ENCODE peak calls at places on chromosomes 1 and 21, in ten cellular contexts. K is upper lobe of right lung; L is mammary epithelial cell; E is CD8-positive, alpha-beta T cell; A is adrenal gland; W is hepatocyte; H is colonic mucosa; I is A549; O is mucosa of descending colon; Q is uterus. C is an unnamed sample.

GRCh38 chr1:29290414-29290980 is 54.2 kb downstream of the PTPRU start:
- DNase-seq in K (no peak), L (no peak), E (no peak), A (no peak), W (peak; percentile 58), H (no peak), I (no peak), O (no peak), Q (no peak), C (no peak)

GRCh38 chr1:112011231-112011630 is 21.8 kb upstream of the KCND3 start:
- DNase-seq in K (no peak), L (peak; percentile 74), E (no peak), A (peak; percentile 65), W (peak; percentile 32), H (peak; percentile 20), I (no peak), O (no peak), Q (peak; percentile 36), C (no peak)

GRCh38 chr1:56666112-56666608 is 21.0 kb downstream of the PRKAA2 start:
- DNase-seq in K (no peak), L (no peak), E (no peak), A (no peak), W (no peak), H (no peak), I (no peak), O (no peak), Q (no peak), C (no peak)

GRCh38 chr1:147384805-147385204 is 142.3 kb downstream of the CHD1L start:
- DNase-seq in K (no peak), L (no peak), E (no peak), A (no peak), W (no peak), H (no peak), I (no peak), O (no peak), Q (no peak), C (no peak)

GRCh38 chr1:15531003-15531402 is 4.4 kb downstream of the DNAJC16 start:
- DNase-seq in K (no peak), L (no peak), E (no peak), A (no peak), W (no peak), H (no peak), I (no peak), O (no peak), Q (no peak), C (no peak)

GRCh38 chr21:29487154-29487553 is 188.4 kb downstream of the BACH1 start:
- DNase-seq in K (no peak), L (no peak), E (no peak), A (no peak), W (no peak), H (no peak), I (no peak), O (no peak), Q (no peak), C (no peak)

GRCh38 chr1:168618887-168619286 is 42.5 kb downstream of the XCL1 start:
- DNase-seq in K (no peak), L (no peak), E (no peak), A (no peak), W (no peak), H (no peak), I (no peak), O (no peak), Q (no peak), C (no peak)

GRCh38 chr1:67634396-67634935 is 50.5 kb upstream of the GADD45A start:
- DNase-seq in K (no peak), L (no peak), E (no peak), A (no peak), W (no peak), H (no peak), I (no peak), O (no peak), Q (no peak), C (no peak)

GRCh38 chr1:86833461-86834215 is 80.3 kb downstream of the SELENOF start:
- DNase-seq in K (peak; percentile 70), L (peak; percentile 71), E (peak; percentile 53), A (peak; percentile 84), W (peak; percentile 91), H (peak; percentile 76), I (peak; percentile 60), O (no peak), Q (peak; percentile 66), C (peak; percentile 79)

GRCh38 chr1:48960304-48960703 is 183.6 kb upstream of the BEND5 start:
- DNase-seq in K (no peak), L (no peak), E (no peak), A (no peak), W (no peak), H (no peak), I (no peak), O (no peak), Q (no peak), C (no peak)

GRCh38 chr1:48953617-48954016 is 176.9 kb upstream of the BEND5 start:
- DNase-seq in K (no peak), L (no peak), E (no peak), A (no peak), W (no peak), H (no peak), I (no peak), O (no peak), Q (no peak), C (no peak)

DNA sequence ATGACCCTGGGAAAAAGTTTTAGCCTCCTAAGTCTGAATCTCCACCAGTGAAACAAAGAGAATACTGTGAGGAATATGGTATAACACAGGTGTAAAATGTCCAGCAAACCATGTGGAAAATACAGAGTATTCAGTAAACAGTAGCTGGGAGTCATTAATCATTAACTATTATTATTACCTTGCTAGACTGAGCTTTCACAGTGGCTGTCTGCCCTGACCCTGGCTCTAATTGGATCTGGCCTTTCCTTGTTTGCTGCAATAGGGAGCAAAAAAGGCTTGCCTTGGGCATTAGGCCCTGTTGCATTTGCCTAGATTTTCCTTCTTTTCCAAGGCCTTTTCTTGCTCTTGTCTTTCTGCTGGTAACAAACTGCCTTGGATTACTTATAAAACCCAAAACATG is 179.1 kb upstream of the BEND5 start:
- DNase-seq in K (no peak), L (no peak), E (no peak), A (no peak), W (peak; percentile 7), H (no peak), I (no peak), O (no peak), Q (no peak), C (no peak)
- H3K9me3 ChIP-seq in K (no peaks in the 10 kb centered on the region), L (no peaks in the 10 kb centered on the region), E (no peaks in the 10 kb centered on the region), A (no peaks in the 10 kb centered on the region), W (no peaks in the 10 kb centered on the region), H (no peaks in the 10 kb centered on the region), I (no peaks in the 10 kb centered on the region), O (no peaks in the 10 kb centered on the region), Q (no peaks in the 10 kb centered on the region), C (no peaks in the 10 kb centered on the region)

GRCh38 chr1:164703971-164704411 is 145.0 kb downstream of the PBX1 start:
- DNase-seq in K (no peak), L (no peak), E (no peak), A (no peak), W (no peak), H (peak; percentile 56), I (no peak), O (no peak), Q (no peak), C (no peak)

GRCh38 chr1:164702664-164703063 is 143.7 kb downstream of the PBX1 start:
- DNase-seq in K (no peak), L (no peak), E (no peak), A (no peak), W (no peak), H (no peak), I (no peak), O (no peak), Q (no peak), C (no peak)

GRCh38 chr1:164702216-164702615 is 143.2 kb downstream of the PBX1 start:
- DNase-seq in K (no peak), L (no peak), E (no peak), A (no peak), W (no peak), H (no peak), I (peak; percentile 6), O (no peak), Q (no peak), C (no peak)

GRCh38 chr1:164704954-164705353 is 146.0 kb downstream of the PBX1 start:
- DNase-seq in K (no peak), L (no peak), E (no peak), A (no peak), W (no peak), H (no peak), I (no peak), O (no peak), Q (no peak), C (no peak)

GRCh38 chr1:164703415-164703814 is 144.4 kb downstream of the PBX1 start:
- DNase-seq in K (no peak), L (no peak), E (no peak), A (no peak), W (no peak), H (no peak), I (no peak), O (no peak), Q (peak; percentile 78), C (no peak)
- H3K4me1 ChIP-seq in K (peaks cover 26% of the 10 kb centered on the region), L (peaks cover 33% of the 10 kb centered on the region), E (no peaks in the 10 kb centered on the region), A (peaks cover 21% of the 10 kb centered on the region), W (peaks cover 45% of the 10 kb centered on the region), H (peaks cover 19% of the 10 kb centered on the region), I (peaks cover 88% of the 10 kb centered on the region), O (peaks cover 35% of the 10 kb centered on the region), Q (peaks cover 20% of the 10 kb centered on the region), C (peaks cover 57% of the 10 kb centered on the region)

GRCh38 chr1:26538480-26539412 is 9.2 kb downstream of the RPS6KA1 start:
- DNase-seq in K (no peak), L (peak; percentile 42), E (peak; percentile 52), A (peak; percentile 65), W (no peak), H (peak; percentile 47), I (peak; percentile 51), O (no peak), Q (no peak), C (no peak)
- TF ChIP-seq CTCF in K (peak; percentile 59), L (peak; percentile 60), E (no peak), A (peak; percentile 47), W (no peak), H (peak; percentile 31), I (peak; percentile 37), O (peak; percentile 12), Q (no peak), C (peak; percentile 46)

GRCh38 chr1:12634156-12634555 is 9.7 kb upstream of the AADACL4 start:
- DNase-seq in K (no peak), L (no peak), E (no peak), A (no peak), W (no peak), H (no peak), I (no peak), O (no peak), Q (no peak), C (no peak)

GRCh38 chr1:12637693-12638092 is 6.2 kb upstream of the AADACL4 start:
- DNase-seq in K (no peak), L (no peak), E (no peak), A (no peak), W (no peak), H (no peak), I (no peak), O (no peak), Q (no peak), C (no peak)

GRCh38 chr1:12631571-12631970 is 12.3 kb upstream of the AADACL4 start:
- DNase-seq in K (no peak), L (no peak), E (no peak), A (no peak), W (no peak), H (no peak), I (no peak), O (no peak), Q (no peak), C (no peak)

GRCh38 chr1:12636098-12636950 is 7.6 kb upstream of the AADACL4 start:
- DNase-seq in K (no peak), L (no peak), E (no peak), A (peak; percentile 33), W (no peak), H (no peak), I (no peak), O (no peak), Q (peak; percentile 40), C (peak; percentile 73)

GRCh38 chr1:12634696-12635202 is 9.1 kb upstream of the AADACL4 start:
- DNase-seq in K (no peak), L (no peak), E (no peak), A (no peak), W (no peak), H (no peak), I (no peak), O (no peak), Q (no peak), C (no peak)
- H3K9me3 ChIP-seq in K (peaks cover 5% of the 10 kb centered on the region), L (peaks cover 9% of the 10 kb centered on the region), E (no peaks in the 10 kb centered on the region), A (no peaks in the 10 kb centered on the region), W (no peaks in the 10 kb centered on the region), H (no peaks in the 10 kb centered on the region), I (peaks cover 12% of the 10 kb centered on the region), O (peaks cover 8% of the 10 kb centered on the region), Q (no peaks in the 10 kb centered on the region), C (no peaks in the 10 kb centered on the region)